ENCODE peak calls at places on chromosomes 12 and 14, in five cellular contexts. P, A, W, Q and B are unnamed samples.

GRCh38 chr12:15636060-15636890 is 152.9 kb downstream of the EPS8 start:
- DNase-seq in P (no peak), W (no peak), Q (peak), A (no peak), B (no peak)

GRCh38 chr12:93707836-93708235 is 30.7 kb downstream of the CRADD start:
- DNase-seq in P (no peak), W (no peak), A (no peak), Q (peak), B (no peak)

GRCh38 chr12:8544295-8544694 is 3.6 kb upstream of the CLEC4E start:
- DNase-seq in P (peak), W (peak), Q (peak), A (peak), B (peak)

GRCh38 chr12:74431821-74432220 is 105.8 kb upstream of the ATXN7L3B start:
- DNase-seq in P (no peak), W (no peak), A (no peak), Q (no peak), B (no peak)

GRCh38 chr12:15971211-15971610 is 60.1 kb downstream of the DERA start:
- DNase-seq in P (no peak), Q (no peak), A (no peak), W (no peak), B (no peak)

GRCh38 chr12:123037791-123038190 is 57.3 kb downstream of the ARL6IP4 start:
- DNase-seq in Q (no peak), A (no peak), P (no peak), W (no peak), B (no peak)

GRCh38 chr14:86257973-86258372 is 728.0 kb downstream of the FLRT2 start:
- DNase-seq in A (no peak), P (no peak), Q (no peak), W (no peak), B (no peak)

GRCh38 chr14:76836029-76836630 is 9.9 kb downstream of the LRRC74A start:
- DNase-seq in A (no peak), P (no peak), W (no peak), Q (peak), B (no peak)

GRCh38 chr14:38137005-38137404 is 70.7 kb upstream of the SSTR1 start:
- DNase-seq in Q (peak), P (no peak), A (no peak), W (no peak), B (no peak)